ENCODE peak calls at places on chromosomes 7 and 10, in nine cellular contexts. M, D, C, S, G, V, Y, X and N are unnamed samples.

GRCh38 chr10:104711167-104711765 is 70.2 kb downstream of the SORCS3 start:
- DNase-seq in Y (no peak), X (peak; percentile 36), S (no peak), M (no peak), C (no peak), V (no peak), G (no peak), D (no peak), N (no peak)

GRCh38 chr7:5214236-5214635 is 24.2 kb downstream of the WIPI2 start:
- DNase-seq in S (no peak), D (no peak), G (no peak), C (no peak), M (no peak), X (no peak), V (no peak), Y (no peak), N (no peak)

GRCh38 chr7:157977306-157977705 is 610.3 kb downstream of the PTPRN2 start:
- DNase-seq in X (no peak), G (no peak), D (peak; percentile 72), Y (no peak), C (no peak), S (no peak), V (no peak), M (no peak), N (no peak)

GRCh38 chr7:51298912-51299311 is 17.7 kb downstream of the COBL start:
- DNase-seq in V (no peak), C (no peak), G (no peak), S (no peak), D (no peak), X (no peak), M (no peak), Y (no peak), N (no peak)

GRCh38 chr7:109246330-109247077 is 676.8 kb downstream of the DNAJB9 start:
- DNase-seq in V (peak; percentile 27), C (no peak), S (no peak), D (no peak), G (no peak), M (no peak), Y (no peak), X (peak; percentile 0), N (no peak)

GRCh38 chr10:17038627-17039026 is 91.0 kb downstream of the CUBN start:
- DNase-seq in M (no peak), G (peak; percentile 68), V (no peak), X (peak; percentile 96), S (no peak), C (no peak), D (no peak), Y (no peak), N (no peak)

GRCh38 chr7:28041508-28042314 is 138.9 kb downstream of the JAZF1 start:
- DNase-seq in M (no peak), G (no peak), C (no peak), X (peak; percentile 83), Y (peak; percentile 95), S (no peak), V (peak; percentile 24), D (no peak), N (no peak)

GRCh38 chr10:87771871-87772500 is 46.0 kb downstream of the ATAD1 start:
- DNase-seq in D (peak; percentile 24), V (peak; percentile 39), G (no peak), S (no peak), X (peak; percentile 46), C (peak; percentile 26), Y (peak; percentile 40), M (no peak), N (peak; percentile 12)